ENCODE peak calls at places on chromosomes 3 and 15, in five cellular contexts. One of them, this sample, is unnamed.

GRCh38 chr15:75030023-75030413 is 6.6 kb downstream of the PPCDC start:
- DNase-seq in HT-29: no peak
- DNase-seq in COR-L47: no peak
- DNase-seq in retina: no peak
- DNase-seq in Kasumi-1: peak; percentile 91
- DNase-seq in this sample: no peak

GRCh38 chr3:59480486-59480995 is 430.7 kb upstream of the CFAP20DC start:
- DNase-seq in Kasumi-1: peak; percentile 22
- DNase-seq in retina: no peak
- DNase-seq in COR-L47: no peak
- DNase-seq in HT-29: no peak
- DNase-seq in this sample: no peak

GRCh38 chr15:40930430-40931299 is 1.5 kb downstream of the DLL4 start:
- DNase-seq in Kasumi-1: no peak
- DNase-seq in COR-L47: peak; percentile 80
- DNase-seq in retina: peak; percentile 71
- DNase-seq in HT-29: peak; percentile 74
- DNase-seq in this sample: peak; percentile 4

GRCh38 chr3:25404569-25404968 is 23.5 kb upstream of the RARB start:
- DNase-seq in Kasumi-1: no peak
- DNase-seq in retina: no peak
- DNase-seq in COR-L47: no peak
- DNase-seq in HT-29: no peak
- DNase-seq in this sample: no peak

GRCh38 chr3:128491071-128491899 is 1.7 kb downstream of the GATA2 start:
- DNase-seq in HT-29: no peak
- DNase-seq in Kasumi-1: no peak
- DNase-seq in COR-L47: no peak
- DNase-seq in retina: no peak
- DNase-seq in this sample: no peak

GRCh38 chr15:26091184-26091583 is 228.1 kb upstream of the ATP10A start:
- DNase-seq in HT-29: no peak
- DNase-seq in retina: no peak
- DNase-seq in Kasumi-1: no peak
- DNase-seq in COR-L47: no peak
- DNase-seq in this sample: no peak

GRCh38 chr15:34708422-34708821 is 46.4 kb downstream of the GJD2 start:
- DNase-seq in COR-L47: peak; percentile 74
- DNase-seq in HT-29: peak; percentile 83
- DNase-seq in Kasumi-1: peak; percentile 32
- DNase-seq in retina: peak; percentile 46
- DNase-seq in this sample: peak; percentile 13

GRCh38 chr3:133884547-133885240 is 11.0 kb downstream of the RAB6B start:
- DNase-seq in HT-29: no peak
- DNase-seq in Kasumi-1: no peak
- DNase-seq in COR-L47: no peak
- DNase-seq in retina: no peak
- DNase-seq in this sample: no peak

GRCh38 chr3:170417090-170417489 is 1.6 kb upstream of the CLDN11 start:
- DNase-seq in COR-L47: no peak
- DNase-seq in HT-29: no peak
- DNase-seq in Kasumi-1: no peak
- DNase-seq in retina: no peak
- DNase-seq in this sample: no peak

GRCh38 chr3:50156991-50157493 is 1.9 kb downstream of the SEMA3F start:
- DNase-seq in retina: peak; percentile 70
- DNase-seq in COR-L47: no peak
- DNase-seq in Kasumi-1: no peak
- DNase-seq in HT-29: no peak
- DNase-seq in this sample: no peak

GRCh38 chr3:42024578-42025387 is 62.9 kb upstream of the ULK4 start:
- DNase-seq in retina: no peak
- DNase-seq in HT-29: no peak
- DNase-seq in Kasumi-1: peak; percentile 45
- DNase-seq in COR-L47: no peak
- DNase-seq in this sample: no peak

GRCh38 chr3:145183261-145183660 is 977.7 kb downstream of the PLOD2 start:
- DNase-seq in COR-L47: no peak
- DNase-seq in retina: no peak
- DNase-seq in Kasumi-1: no peak
- DNase-seq in HT-29: no peak
- DNase-seq in this sample: no peak

GRCh38 chr3:185656321-185656840 is 70.3 kb downstream of the SENP2 start:
- DNase-seq in HT-29: no peak
- DNase-seq in retina: no peak
- DNase-seq in COR-L47: no peak
- DNase-seq in Kasumi-1: no peak
- DNase-seq in this sample: no peak

This sample was measured in NCI-H2227 treated with DMSO at 0.1 percent for 48 hours.